ENCODE peak calls at places on chromosome X, in ten cellular contexts. One of them, this sample, is unnamed.

GRCh38 chrX:130772313-130773140 is 130.5 kb downstream of the ENOX2 start:
- DNase-seq in tibial artery: no peak
- DNase-seq in NB4: no peak
- DNase-seq in AG04449: peak; percentile 19
- DNase-seq in heart left ventricle: no peak
- DNase-seq in fibroblast of villous mesenchyme: peak; percentile 56
- DNase-seq in lower lobe of right lung: no peak
- DNase-seq in AG09319: peak; percentile 1
- DNase-seq in nephron progenitor cell: no peak
- DNase-seq in activated B cell treated with CpG ODN at 0.5 μM for 24 hours: no peak
- DNase-seq in this sample: no peak

GRCh38 chrX:10157545-10157944 is 770 bp downstream of the CLCN4 start:
- DNase-seq in tibial artery: no peak
- DNase-seq in NB4: no peak
- DNase-seq in AG04449: no peak
- DNase-seq in heart left ventricle: no peak
- DNase-seq in fibroblast of villous mesenchyme: peak; percentile 60
- DNase-seq in lower lobe of right lung: no peak
- DNase-seq in AG09319: no peak
- DNase-seq in nephron progenitor cell: no peak
- DNase-seq in activated B cell treated with CpG ODN at 0.5 μM for 24 hours: no peak
- DNase-seq in this sample: no peak

GRCh38 chrX:124211312-124211942 is 121.0 kb upstream of the TEX13D start:
- DNase-seq in tibial artery: no peak
- DNase-seq in NB4: peak; percentile 67
- DNase-seq in AG04449: no peak
- DNase-seq in heart left ventricle: no peak
- DNase-seq in fibroblast of villous mesenchyme: peak; percentile 6
- DNase-seq in lower lobe of right lung: no peak
- DNase-seq in AG09319: no peak
- DNase-seq in nephron progenitor cell: no peak
- DNase-seq in activated B cell treated with CpG ODN at 0.5 μM for 24 hours: no peak
- DNase-seq in this sample: no peak

GRCh38 chrX:63664741-63665140 is 120.3 kb downstream of the ARHGEF9 start:
- DNase-seq in tibial artery: no peak
- DNase-seq in NB4: no peak
- DNase-seq in AG04449: no peak
- DNase-seq in heart left ventricle: no peak
- DNase-seq in fibroblast of villous mesenchyme: no peak
- DNase-seq in lower lobe of right lung: no peak
- DNase-seq in AG09319: no peak
- DNase-seq in nephron progenitor cell: no peak
- DNase-seq in activated B cell treated with CpG ODN at 0.5 μM for 24 hours: no peak
- DNase-seq in this sample: no peak

GRCh38 chrX:13763489-13763888 is 28.9 kb downstream of the OFD1 start:
- DNase-seq in tibial artery: peak; percentile 66
- DNase-seq in NB4: no peak
- DNase-seq in AG04449: no peak
- DNase-seq in heart left ventricle: peak; percentile 41
- DNase-seq in fibroblast of villous mesenchyme: no peak
- DNase-seq in lower lobe of right lung: peak; percentile 48
- DNase-seq in AG09319: no peak
- DNase-seq in nephron progenitor cell: no peak
- DNase-seq in activated B cell treated with CpG ODN at 0.5 μM for 24 hours: no peak
- DNase-seq in this sample: no peak

GRCh38 chrX:2345562-2345961 is 155.2 kb downstream of the DHRSX start:
- DNase-seq in tibial artery: no peak
- DNase-seq in NB4: no peak
- DNase-seq in AG04449: no peak
- DNase-seq in heart left ventricle: no peak
- DNase-seq in fibroblast of villous mesenchyme: no peak
- DNase-seq in lower lobe of right lung: no peak
- DNase-seq in AG09319: no peak
- DNase-seq in nephron progenitor cell: no peak
- DNase-seq in activated B cell treated with CpG ODN at 0.5 μM for 24 hours: no peak
- DNase-seq in this sample: no peak

GRCh38 chrX:153206425-153207046 is 27.5 kb downstream of the MAGEA1 start:
- DNase-seq in tibial artery: no peak
- DNase-seq in NB4: no peak
- DNase-seq in AG04449: no peak
- DNase-seq in heart left ventricle: no peak
- DNase-seq in fibroblast of villous mesenchyme: no peak
- DNase-seq in lower lobe of right lung: no peak
- DNase-seq in AG09319: no peak
- DNase-seq in nephron progenitor cell: no peak
- DNase-seq in activated B cell treated with CpG ODN at 0.5 μM for 24 hours: no peak
- DNase-seq in this sample: no peak

GRCh38 chrX:100263650-100264049 is 146.4 kb downstream of the PCDH19 start:
- DNase-seq in tibial artery: no peak
- DNase-seq in NB4: no peak
- DNase-seq in AG04449: no peak
- DNase-seq in heart left ventricle: no peak
- DNase-seq in fibroblast of villous mesenchyme: no peak
- DNase-seq in lower lobe of right lung: no peak
- DNase-seq in AG09319: no peak
- DNase-seq in nephron progenitor cell: no peak
- DNase-seq in activated B cell treated with CpG ODN at 0.5 μM for 24 hours: no peak
- DNase-seq in this sample: no peak

GRCh38 chrX:40105016-40105790 is 7.4 kb upstream of the BCOR start:
- DNase-seq in tibial artery: peak; percentile 76
- DNase-seq in NB4: peak; percentile 68
- DNase-seq in AG04449: no peak
- DNase-seq in heart left ventricle: peak; percentile 44
- DNase-seq in fibroblast of villous mesenchyme: no peak
- DNase-seq in lower lobe of right lung: peak; percentile 61
- DNase-seq in AG09319: no peak
- DNase-seq in nephron progenitor cell: no peak
- DNase-seq in activated B cell treated with CpG ODN at 0.5 μM for 24 hours: peak; percentile 44
- DNase-seq in this sample: no peak

GRCh38 chrX:7606253-7606652 is 236.7 kb upstream of the VCX start:
- DNase-seq in tibial artery: no peak
- DNase-seq in NB4: no peak
- DNase-seq in AG04449: no peak
- DNase-seq in heart left ventricle: no peak
- DNase-seq in fibroblast of villous mesenchyme: no peak
- DNase-seq in lower lobe of right lung: no peak
- DNase-seq in AG09319: no peak
- DNase-seq in nephron progenitor cell: no peak
- DNase-seq in activated B cell treated with CpG ODN at 0.5 μM for 24 hours: no peak
- DNase-seq in this sample: no peak

GRCh38 chrX:24148535-24149345 is 789 bp upstream of the ZFX start:
- DNase-seq in tibial artery: no peak
- DNase-seq in NB4: peak; percentile 59
- DNase-seq in AG04449: no peak
- DNase-seq in heart left ventricle: peak; percentile 16
- DNase-seq in fibroblast of villous mesenchyme: peak; percentile 86
- DNase-seq in lower lobe of right lung: peak; percentile 49
- DNase-seq in AG09319: no peak
- DNase-seq in nephron progenitor cell: peak; percentile 60
- DNase-seq in activated B cell treated with CpG ODN at 0.5 μM for 24 hours: no peak
- DNase-seq in this sample: no peak

GRCh38 chrX:51496501-51497291 is at the start of gene NUDT11:
- DNase-seq in tibial artery: peak; percentile 71
- DNase-seq in NB4: no peak
- DNase-seq in AG04449: no peak
- DNase-seq in heart left ventricle: peak; percentile 23
- DNase-seq in fibroblast of villous mesenchyme: peak; percentile 48
- DNase-seq in lower lobe of right lung: peak; percentile 54
- DNase-seq in AG09319: peak; percentile 7
- DNase-seq in nephron progenitor cell: peak; percentile 85
- DNase-seq in activated B cell treated with CpG ODN at 0.5 μM for 24 hours: peak; percentile 21
- DNase-seq in this sample: peak; percentile 68

GRCh38 chrX:66200855-66201795 is 37.1 kb downstream of the HEPH start:
- DNase-seq in tibial artery: no peak
- DNase-seq in NB4: peak; percentile 24
- DNase-seq in AG04449: no peak
- DNase-seq in heart left ventricle: no peak
- DNase-seq in fibroblast of villous mesenchyme: peak; percentile 10
- DNase-seq in lower lobe of right lung: no peak
- DNase-seq in AG09319: no peak
- DNase-seq in nephron progenitor cell: no peak
- DNase-seq in activated B cell treated with CpG ODN at 0.5 μM for 24 hours: no peak
- DNase-seq in this sample: no peak

GRCh38 chrX:24668111-24668510 is 21.0 kb upstream of the PCYT1B start:
- DNase-seq in tibial artery: no peak
- DNase-seq in NB4: no peak
- DNase-seq in AG04449: no peak
- DNase-seq in heart left ventricle: peak; percentile 8
- DNase-seq in fibroblast of villous mesenchyme: peak; percentile 23
- DNase-seq in lower lobe of right lung: no peak
- DNase-seq in AG09319: no peak
- DNase-seq in nephron progenitor cell: no peak
- DNase-seq in activated B cell treated with CpG ODN at 0.5 μM for 24 hours: no peak
- DNase-seq in this sample: no peak

GRCh38 chrX:136679581-136679980 is 31.6 kb downstream of the CD40LG start:
- DNase-seq in tibial artery: no peak
- DNase-seq in NB4: no peak
- DNase-seq in AG04449: no peak
- DNase-seq in heart left ventricle: no peak
- DNase-seq in fibroblast of villous mesenchyme: no peak
- DNase-seq in lower lobe of right lung: no peak
- DNase-seq in AG09319: no peak
- DNase-seq in nephron progenitor cell: no peak
- DNase-seq in activated B cell treated with CpG ODN at 0.5 μM for 24 hours: no peak
- DNase-seq in this sample: no peak

GRCh38 chrX:18047440-18047940 is 173.2 kb downstream of the BEND2 start:
- DNase-seq in tibial artery: no peak
- DNase-seq in NB4: no peak
- DNase-seq in AG04449: no peak
- DNase-seq in heart left ventricle: no peak
- DNase-seq in fibroblast of villous mesenchyme: no peak
- DNase-seq in lower lobe of right lung: no peak
- DNase-seq in AG09319: no peak
- DNase-seq in nephron progenitor cell: no peak
- DNase-seq in activated B cell treated with CpG ODN at 0.5 μM for 24 hours: no peak
- DNase-seq in this sample: no peak

GRCh38 chrX:134688839-134689238 is 30.6 kb upstream of the PLAC1 start:
- DNase-seq in tibial artery: no peak
- DNase-seq in NB4: no peak
- DNase-seq in AG04449: no peak
- DNase-seq in heart left ventricle: no peak
- DNase-seq in fibroblast of villous mesenchyme: no peak
- DNase-seq in lower lobe of right lung: no peak
- DNase-seq in AG09319: no peak
- DNase-seq in nephron progenitor cell: no peak
- DNase-seq in activated B cell treated with CpG ODN at 0.5 μM for 24 hours: no peak
- DNase-seq in this sample: no peak

GRCh38 chrX:140393507-140393906 is 111.4 kb downstream of the SOX3 start:
- DNase-seq in tibial artery: no peak
- DNase-seq in NB4: no peak
- DNase-seq in AG04449: no peak
- DNase-seq in heart left ventricle: no peak
- DNase-seq in fibroblast of villous mesenchyme: no peak
- DNase-seq in lower lobe of right lung: no peak
- DNase-seq in AG09319: no peak
- DNase-seq in nephron progenitor cell: no peak
- DNase-seq in activated B cell treated with CpG ODN at 0.5 μM for 24 hours: no peak
- DNase-seq in this sample: no peak

GRCh38 chrX:131747173-131747572 is 203.3 kb downstream of the OR13H1 start:
- DNase-seq in tibial artery: no peak
- DNase-seq in NB4: no peak
- DNase-seq in AG04449: no peak
- DNase-seq in heart left ventricle: peak; percentile 15
- DNase-seq in fibroblast of villous mesenchyme: peak; percentile 92
- DNase-seq in lower lobe of right lung: no peak
- DNase-seq in AG09319: peak; percentile 88
- DNase-seq in nephron progenitor cell: no peak
- DNase-seq in activated B cell treated with CpG ODN at 0.5 μM for 24 hours: no peak
- DNase-seq in this sample: no peak

GRCh38 chrX:114500622-114501021 is 83.3 kb upstream of the HTR2C start:
- DNase-seq in tibial artery: no peak
- DNase-seq in NB4: no peak
- DNase-seq in AG04449: no peak
- DNase-seq in heart left ventricle: no peak
- DNase-seq in fibroblast of villous mesenchyme: no peak
- DNase-seq in lower lobe of right lung: no peak
- DNase-seq in AG09319: no peak
- DNase-seq in nephron progenitor cell: no peak
- DNase-seq in activated B cell treated with CpG ODN at 0.5 μM for 24 hours: no peak
- DNase-seq in this sample: no peak
- TF ChIP-seq CTCF in tibial artery: no peak
- TF ChIP-seq CTCF in NB4: no peak
- TF ChIP-seq CTCF in AG04449: no peak
- TF ChIP-seq CTCF in heart left ventricle: no peak
- TF ChIP-seq CTCF in fibroblast of villous mesenchyme: no peak
- TF ChIP-seq CTCF in lower lobe of right lung: no peak
- TF ChIP-seq CTCF in AG09319: no peak
- TF ChIP-seq CTCF in nephron progenitor cell: no peak
- TF ChIP-seq CTCF in activated B cell treated with CpG ODN at 0.5 μM for 24 hours: no peak
- TF ChIP-seq CTCF in this sample: no peak

DNA sequence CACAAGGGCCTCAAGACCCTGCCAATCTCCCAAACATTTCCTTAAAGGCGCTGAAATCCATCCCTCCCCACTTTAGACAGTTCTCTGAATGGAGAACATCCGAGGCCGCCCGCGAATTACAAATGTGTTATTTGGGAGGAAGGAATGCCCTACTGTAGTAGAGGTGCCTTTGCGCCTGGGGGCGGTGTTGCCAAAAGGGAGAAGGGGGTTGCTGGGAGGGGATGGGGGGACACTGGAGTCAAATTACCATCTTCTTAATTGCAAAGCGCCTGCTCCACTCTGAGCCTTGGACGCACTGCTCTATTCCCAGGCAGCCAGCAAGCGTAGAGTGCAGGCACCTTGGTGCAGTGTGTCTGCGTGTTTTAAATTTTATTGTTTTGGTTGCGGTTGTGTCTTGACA is 2.7 kb downstream of the TMEM255A start:
- DNase-seq in tibial artery: no peak
- DNase-seq in NB4: no peak
- DNase-seq in AG04449: no peak
- DNase-seq in heart left ventricle: no peak
- DNase-seq in fibroblast of villous mesenchyme: no peak
- DNase-seq in lower lobe of right lung: peak; percentile 39
- DNase-seq in AG09319: no peak
- DNase-seq in nephron progenitor cell: peak; percentile 56
- DNase-seq in activated B cell treated with CpG ODN at 0.5 μM for 24 hours: no peak
- DNase-seq in this sample: no peak
- TF ChIP-seq CTCF in tibial artery: no peak
- TF ChIP-seq CTCF in NB4: no peak
- TF ChIP-seq CTCF in AG04449: no peak
- TF ChIP-seq CTCF in heart left ventricle: no peak
- TF ChIP-seq CTCF in fibroblast of villous mesenchyme: peak; percentile 2
- TF ChIP-seq CTCF in lower lobe of right lung: no peak
- TF ChIP-seq CTCF in AG09319: no peak
- TF ChIP-seq CTCF in nephron progenitor cell: peak; percentile 13
- TF ChIP-seq CTCF in activated B cell treated with CpG ODN at 0.5 μM for 24 hours: no peak
- TF ChIP-seq CTCF in this sample: peak; percentile 38

GRCh38 chrX:36908801-36909403 is 99.3 kb upstream of the FAM47C start:
- DNase-seq in tibial artery: no peak
- DNase-seq in NB4: peak; percentile 32
- DNase-seq in AG04449: no peak
- DNase-seq in heart left ventricle: no peak
- DNase-seq in fibroblast of villous mesenchyme: peak; percentile 8
- DNase-seq in lower lobe of right lung: no peak
- DNase-seq in AG09319: peak; percentile 2
- DNase-seq in nephron progenitor cell: no peak
- DNase-seq in activated B cell treated with CpG ODN at 0.5 μM for 24 hours: no peak
- DNase-seq in this sample: no peak
- TF ChIP-seq CTCF in tibial artery: peak; percentile 25
- TF ChIP-seq CTCF in NB4: peak; percentile 18
- TF ChIP-seq CTCF in AG04449: peak; percentile 9
- TF ChIP-seq CTCF in heart left ventricle: peak; percentile 33
- TF ChIP-seq CTCF in fibroblast of villous mesenchyme: peak; percentile 40
- TF ChIP-seq CTCF in lower lobe of right lung: peak; percentile 38
- TF ChIP-seq CTCF in AG09319: peak; percentile 45
- TF ChIP-seq CTCF in nephron progenitor cell: peak; percentile 46
- TF ChIP-seq CTCF in activated B cell treated with CpG ODN at 0.5 μM for 24 hours: no peak
- TF ChIP-seq CTCF in this sample: peak; percentile 68

GRCh38 chrX:111823068-111823467 is 52.9 kb upstream of the TRPC5OS start:
- DNase-seq in tibial artery: no peak
- DNase-seq in NB4: peak; percentile 25
- DNase-seq in AG04449: no peak
- DNase-seq in heart left ventricle: no peak
- DNase-seq in fibroblast of villous mesenchyme: peak; percentile 1
- DNase-seq in lower lobe of right lung: no peak
- DNase-seq in AG09319: no peak
- DNase-seq in nephron progenitor cell: peak; percentile 53
- DNase-seq in activated B cell treated with CpG ODN at 0.5 μM for 24 hours: no peak
- DNase-seq in this sample: no peak
- TF ChIP-seq CTCF in tibial artery: no peak
- TF ChIP-seq CTCF in NB4: peak; percentile 31
- TF ChIP-seq CTCF in AG04449: peak; percentile 47
- TF ChIP-seq CTCF in heart left ventricle: no peak
- TF ChIP-seq CTCF in fibroblast of villous mesenchyme: peak; percentile 24
- TF ChIP-seq CTCF in lower lobe of right lung: no peak
- TF ChIP-seq CTCF in AG09319: peak; percentile 30
- TF ChIP-seq CTCF in nephron progenitor cell: peak; percentile 65
- TF ChIP-seq CTCF in activated B cell treated with CpG ODN at 0.5 μM for 24 hours: no peak
- TF ChIP-seq CTCF in this sample: peak; percentile 63